ENCODE peak calls at places on chromosome 10, in seven cellular contexts. B is GM12891, G is GM12878, V is H1, L is HepG2, T is SK-N-SH, Y is K562. P is an unnamed sample.

GRCh38 chr10:102335184-102335583 is 60.3 kb upstream of the NFKB2 start:
- DNase-seq in G (no peak), V (no peak), T (no peak), Y (no peak), L (no peak), B (no peak), P (no peak)

GRCh38 chr10:92125169-92125543 is 165.7 kb downstream of the CPEB3 start:
- DNase-seq in Y (no peak), G (no peak), V (no peak), B (no peak), L (no peak), T (no peak), P (no peak)

GRCh38 chr10:108301002-108301401 is 1136.5 kb upstream of the SORCS1 start:
- DNase-seq in L (no peak), V (no peak), G (no peak), T (no peak), Y (no peak), B (no peak), P (no peak)

GRCh38 chr10:22992075-22992474 is 64.2 kb downstream of the ARMC3 start:
- DNase-seq in B (no peak), L (no peak), T (no peak), G (no peak), Y (no peak), V (no peak), P (no peak)

GRCh38 chr10:128880221-128880620 is 586.8 kb upstream of the MGMT start:
- DNase-seq in B (no peak), Y (no peak), G (no peak), T (no peak), L (no peak), V (no peak), P (no peak)

GRCh38 chr10:102395677-102396197 is at the start of gene NFKB2:
- DNase-seq in G (no peak), L (no peak), T (peak), B (no peak), V (no peak), Y (no peak), P (no peak)

GRCh38 chr10:16477757-16478156 is 40.9 kb downstream of the PTER start:
- DNase-seq in Y (no peak), T (no peak), G (peak), B (no peak), V (no peak), L (no peak), P (no peak)

GRCh38 chr10:88934900-88935672 is 17.5 kb downstream of the ACTA2 start:
- DNase-seq in G (peak), V (peak), L (peak), T (peak), B (no peak), Y (peak), P (no peak)

GRCh38 chr10:120409816-120410215 is 47.2 kb upstream of the PLPP4 start:
- DNase-seq in T (no peak), G (no peak), L (no peak), V (no peak), B (no peak), Y (no peak), P (no peak)

GRCh38 chr10:14499610-14499904 is 168.8 kb upstream of the FRMD4A start:
- DNase-seq in L (no peak), V (no peak), G (no peak), T (no peak), B (no peak), Y (no peak), P (no peak)

GRCh38 chr10:14820010-14820774 is 17.6 kb downstream of the CDNF start:
- DNase-seq in V (no peak), Y (no peak), G (no peak), L (no peak), T (no peak), B (no peak), P (no peak)

GRCh38 chr10:50325449-50326188 is 74.3 kb upstream of the ASAH2 start:
- DNase-seq in G (no peak), Y (peak), L (no peak), B (no peak), V (peak), T (no peak), P (no peak)

GRCh38 chr10:121509776-121510175 is 88.5 kb downstream of the FGFR2 start:
- DNase-seq in G (no peak), Y (no peak), L (no peak), V (no peak), T (no peak), B (no peak), P (no peak)

GRCh38 chr10:108913300-108913699 is 1010.0 kb downstream of the XPNPEP1 start:
- DNase-seq in T (no peak), G (no peak), Y (no peak), L (no peak), B (no peak), V (no peak), P (no peak)

GRCh38 chr10:22816298-22816653 is 101.9 kb upstream of the PIP4K2A start:
- DNase-seq in B (no peak), V (no peak), T (no peak), G (no peak), Y (peak), L (no peak), P (no peak)

GRCh38 chr10:124366343-124366742 is 52.4 kb downstream of the OAT start:
- DNase-seq in B (no peak), V (no peak), L (no peak), G (no peak), Y (no peak), T (no peak), P (no peak)

GRCh38 chr10:58436071-58436470 is 50.9 kb downstream of the TFAM start:
- DNase-seq in G (no peak), T (no peak), L (no peak), V (no peak), B (no peak), Y (no peak), P (no peak)

GRCh38 chr10:44857363-44858016 is 53.6 kb upstream of the TMEM72 start:
- DNase-seq in L (peak), G (no peak), B (peak), T (peak), V (peak), Y (peak), P (peak)

GRCh38 chr10:81116201-81116600 is 578.5 kb downstream of the SH2D4B start:
- DNase-seq in B (no peak), L (no peak), Y (no peak), V (peak), G (no peak), T (no peak), P (no peak)

GRCh38 chr10:71806706-71807556 is 33.6 kb upstream of the VSIR start:
- DNase-seq in L (no peak), G (no peak), V (no peak), Y (no peak), T (no peak), B (no peak), P (no peak)

GRCh38 chr10:1412531-1413189 is 324.7 kb downstream of the ADARB2 start:
- DNase-seq in G (no peak), T (no peak), L (no peak), V (no peak), Y (no peak), B (no peak), P (no peak)

GRCh38 chr10:105269689-105270088 is 628.6 kb downstream of the SORCS3 start:
- DNase-seq in B (no peak), V (no peak), Y (no peak), G (no peak), T (no peak), L (no peak), P (no peak)

GRCh38 chr10:106571216-106571954 is 593.1 kb downstream of the SORCS1 start:
- DNase-seq in Y (peak), T (peak), V (no peak), G (no peak), L (no peak), B (no peak), P (no peak)

GRCh38 chr10:60426425-60426824 is 36.8 kb upstream of the ANK3 start:
- DNase-seq in Y (no peak), B (no peak), V (no peak), G (no peak), T (no peak), L (peak), P (no peak)

GRCh38 chr10:26215534-26215922 is 1.0 kb upstream of the GAD2 start:
- DNase-seq in V (no peak), Y (no peak), B (no peak), T (no peak), G (no peak), L (no peak), P (no peak)

DNA sequence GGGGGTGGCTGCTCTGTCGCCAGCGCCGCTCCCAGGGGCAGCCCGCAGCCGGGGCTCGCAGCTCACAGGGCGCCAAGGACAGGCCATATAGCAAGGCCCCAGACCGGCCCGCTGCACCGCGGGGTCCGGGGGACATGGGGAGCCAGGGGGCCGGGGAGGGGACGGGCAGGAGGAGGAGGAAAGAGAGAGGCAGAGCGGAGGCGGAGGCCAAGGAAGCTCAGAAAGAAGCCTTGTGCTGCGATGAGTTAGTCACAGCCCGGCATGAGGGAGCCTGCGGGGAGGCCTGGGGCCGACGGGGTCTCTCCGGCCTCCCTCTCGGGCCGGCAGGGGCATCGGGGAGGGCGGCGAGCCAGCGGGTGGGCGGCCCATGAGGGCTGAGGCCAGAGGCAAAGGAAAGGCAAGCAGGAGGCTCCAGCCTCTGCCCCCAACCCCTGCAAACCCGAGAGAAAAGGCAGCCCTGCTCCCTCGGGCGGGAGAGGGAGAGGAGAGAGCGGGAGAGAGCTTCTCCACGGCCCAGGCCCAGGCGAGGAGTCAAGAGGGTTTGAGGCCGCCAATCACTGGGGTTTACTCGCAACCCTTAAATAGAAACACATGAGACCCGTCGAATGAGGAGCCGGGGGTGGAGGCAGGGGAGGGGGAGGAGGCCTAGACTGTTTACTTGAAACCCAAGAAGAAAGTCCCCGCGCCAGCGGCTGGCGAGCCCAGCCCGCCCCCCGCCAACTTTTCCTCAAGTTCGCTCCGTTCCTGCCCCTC is 167.9 kb downstream of the NEURL1 start:
- DNase-seq in V (peak), B (no peak), L (peak), Y (no peak), G (no peak), T (no peak), P (peak)
- TF ChIP-seq POLR2AphosphoS5 in V (peak), B (no peak), L (peak), Y (no peak), G (no peak), T (no peak), P (no peak)

DNA sequence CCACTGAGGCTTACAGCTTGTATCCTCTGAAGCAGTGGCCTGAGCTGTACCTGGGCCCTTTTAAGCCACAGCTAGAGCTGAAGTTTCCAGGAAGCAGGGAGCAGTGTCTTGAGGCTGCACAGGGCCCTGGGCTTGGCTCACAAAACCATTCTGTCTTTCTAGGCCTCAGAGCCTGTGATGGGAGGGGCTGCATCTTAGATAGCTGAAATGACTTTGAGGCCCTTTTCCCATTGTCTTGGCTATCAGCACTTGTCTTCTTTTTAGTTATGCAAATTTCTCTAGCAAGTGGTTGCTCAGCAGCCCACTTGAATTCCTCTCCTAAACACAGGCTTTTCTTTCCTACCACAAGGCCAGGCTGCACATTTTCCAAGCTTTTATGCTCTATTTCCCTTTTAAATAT is 864.2 kb downstream of the REEP3 start:
- DNase-seq in V (no peak), G (no peak), T (no peak), Y (no peak), B (no peak), L (no peak), P (no peak)
- TF ChIP-seq TAF1 in V (no peak), G (no peak), T (no peak), Y (no peak), B (no peak), L (no peak), P (no peak)

GRCh38 chr10:3812141-3812540 is 27.1 kb upstream of the KLF6 start:
- DNase-seq in Y (no peak), V (no peak), G (no peak), T (no peak), L (no peak), B (no peak), P (no peak)

GRCh38 chr10:3813267-3813666 is 28.3 kb upstream of the KLF6 start:
- DNase-seq in G (no peak), B (no peak), V (no peak), Y (no peak), L (no peak), T (no peak), P (no peak)

GRCh38 chr10:3813986-3814831 is 29.2 kb upstream of the KLF6 start:
- DNase-seq in B (no peak), V (no peak), Y (no peak), L (peak), T (no peak), G (no peak), P (no peak)

GRCh38 chr10:3808689-3809199 is 23.7 kb upstream of the KLF6 start:
- DNase-seq in Y (no peak), B (no peak), G (no peak), T (no peak), L (no peak), V (no peak), P (no peak)

DNA sequence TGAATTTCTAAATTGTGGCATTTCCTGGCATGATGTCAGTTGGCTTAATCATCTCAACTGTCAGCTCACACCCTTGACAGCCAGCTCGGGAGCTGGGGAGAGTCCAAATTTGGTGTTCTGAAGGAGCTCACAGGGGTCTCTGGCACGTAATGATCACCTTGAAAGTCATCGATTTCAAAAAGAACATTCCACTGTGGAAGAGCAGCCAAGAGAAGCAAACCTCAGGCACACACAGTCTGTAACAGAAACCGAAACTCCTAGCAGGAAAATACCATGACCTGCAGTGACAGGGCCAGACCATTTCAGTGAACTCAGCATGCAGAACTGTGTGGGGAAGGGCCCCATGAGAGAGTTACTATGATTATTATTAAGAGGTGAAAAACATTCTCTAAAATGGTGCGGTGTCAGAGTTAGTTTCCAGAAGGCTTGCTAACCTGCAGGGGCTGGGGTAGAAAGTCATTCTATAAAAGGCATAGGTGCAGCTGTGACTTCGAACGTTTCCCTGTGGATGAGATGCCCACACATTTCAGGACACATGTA is 26.4 kb upstream of the KLF6 start:
- DNase-seq in G (peak), B (no peak), Y (no peak), T (no peak), V (no peak), L (no peak), P (peak)
- TF ChIP-seq POLR2AphosphoS5 in G (peak), B (no peak), Y (no peak), T (no peak), V (no peak), L (no peak), P (no peak)

DNA sequence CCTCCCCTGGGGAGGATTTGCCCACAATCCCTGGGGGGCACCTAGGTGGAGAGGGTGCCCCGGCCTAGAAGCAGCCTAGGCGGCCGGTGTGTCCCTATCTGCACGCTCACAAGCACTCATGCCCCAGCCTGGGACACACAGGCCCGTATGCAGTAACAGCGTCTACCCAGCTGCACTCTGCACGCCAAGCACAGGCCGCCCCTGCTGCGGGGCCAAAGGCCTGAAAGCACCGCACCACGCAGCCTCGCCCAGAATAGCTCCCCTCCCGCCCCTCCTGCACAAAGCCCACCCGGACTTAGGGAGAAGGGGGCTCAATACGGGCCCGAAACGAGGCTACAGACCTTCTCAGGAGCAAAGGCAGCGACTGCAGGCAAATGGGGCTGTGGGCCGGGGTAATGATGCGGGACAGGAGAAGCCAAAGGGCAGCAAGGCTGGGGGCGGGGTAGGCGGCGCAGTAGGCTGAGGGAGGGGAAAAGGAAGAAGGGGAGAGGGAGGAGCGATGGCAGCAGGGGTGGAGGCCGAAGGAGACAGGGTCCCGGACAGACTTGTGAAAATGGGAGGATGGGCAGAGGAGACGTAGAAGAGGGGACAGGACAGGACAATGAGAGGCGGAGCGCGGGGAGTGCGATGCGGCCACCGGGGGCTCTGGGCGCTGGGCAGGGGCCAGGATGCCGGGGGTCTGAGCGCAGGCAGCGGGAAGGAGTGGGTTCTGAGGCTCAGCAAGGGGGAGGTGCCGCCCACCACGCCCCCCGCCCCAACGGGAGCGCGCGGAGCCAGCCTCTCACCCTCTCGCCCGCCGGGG is 544 bp downstream of the GPRIN2 start:
- DNase-seq in T (no peak), Y (no peak), G (no peak), L (no peak), V (peak), B (peak), P (no peak)
- TF ChIP-seq TAF1 in T (no peak), Y (no peak), G (no peak), L (no peak), V (peak), B (no peak), P (no peak)

DNA sequence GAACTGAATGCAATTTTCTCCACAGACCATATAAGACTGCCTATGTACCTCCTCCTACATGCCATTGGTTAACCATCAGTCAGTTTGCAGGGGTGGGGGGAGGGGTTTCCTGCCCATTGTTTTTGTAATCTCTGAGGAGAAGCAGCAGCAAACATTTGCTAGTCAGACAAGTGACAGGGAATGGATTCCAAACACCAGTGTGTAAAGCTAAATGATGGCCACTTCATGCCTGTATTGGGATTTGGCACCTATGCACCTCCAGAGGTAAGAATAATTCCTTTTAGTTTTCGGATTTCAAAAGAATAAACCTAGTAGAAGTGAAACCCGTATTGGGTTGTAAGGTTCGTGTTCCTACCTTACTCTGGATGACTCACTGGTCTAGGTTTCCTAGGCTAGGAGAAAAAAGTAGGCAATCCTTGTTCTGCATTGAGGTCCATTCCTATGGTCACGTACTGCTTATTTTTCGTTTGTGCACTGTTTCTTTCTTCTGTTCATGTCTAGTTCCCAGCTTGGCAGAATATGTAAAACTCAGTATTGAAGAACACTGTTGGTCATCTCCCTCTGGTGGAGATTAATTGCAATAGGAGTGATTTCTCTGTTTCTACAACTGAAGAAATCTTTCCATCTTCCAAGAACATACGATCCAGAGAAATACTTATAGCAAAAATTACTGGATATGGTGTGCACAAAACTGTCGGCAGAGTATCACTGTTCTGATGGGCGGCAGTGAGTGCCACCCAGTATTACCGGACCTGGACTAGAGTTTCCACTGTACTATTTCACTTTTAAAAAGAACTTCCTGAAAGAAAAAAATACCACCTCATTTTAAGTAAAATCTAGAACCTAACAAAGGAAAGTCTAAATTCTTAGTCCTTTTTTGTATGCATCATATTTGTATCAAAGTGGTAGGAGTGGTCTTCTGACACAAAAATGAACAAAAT is at the start of gene AKR1C3:
- DNase-seq in G (no peak), L (peak), V (peak), T (peak), B (no peak), Y (peak), P (no peak)
- TF ChIP-seq POLR2AphosphoS5 in G (no peak), L (peak), V (no peak), T (no peak), B (no peak), Y (no peak), P (no peak)

P was measured in GM12892.